ENCODE peak calls at places on chromosomes 11 and 22, in ten cellular contexts. J, B, O, K, M, Z, V, N, Q and S are unnamed samples.

GRCh38 chr11:9136731-9137130 is 45.3 kb upstream of the SCUBE2 start:
- DNase-seq in J (no peak), B (no peak), O (no peak), K (no peak), M (no peak), Z (no peak), V (no peak), N (no peak), Q (no peak), S (no peak)

GRCh38 chr11:43825217-43825816 is 55.3 kb upstream of the ALKBH3 start:
- DNase-seq in J (no peak), B (no peak), O (no peak), K (no peak), M (peak), Z (no peak), V (peak), N (peak), Q (no peak), S (no peak)

GRCh38 chr11:8206251-8207079 is 37.6 kb upstream of the RIC3 start:
- DNase-seq in J (peak), B (no peak), O (no peak), K (no peak), M (no peak), Z (peak), V (no peak), N (no peak), Q (no peak), S (no peak)

GRCh38 chr11:110565690-110566336 is 136.1 kb downstream of the FDX1 start:
- DNase-seq in J (no peak), B (no peak), O (no peak), K (no peak), M (no peak), Z (no peak), V (no peak), N (no peak), Q (no peak), S (no peak)

GRCh38 chr22:49422668-49423067 is 405.0 kb downstream of the BRD1 start:
- DNase-seq in J (peak), B (no peak), O (no peak), K (no peak), M (no peak), Z (no peak), V (no peak), N (no peak), Q (no peak), S (no peak)

GRCh38 chr11:133479209-133479608 is 53.1 kb downstream of the OPCML start:
- DNase-seq in J (no peak), B (no peak), O (no peak), K (no peak), M (no peak), Z (no peak), V (no peak), N (no peak), Q (no peak), S (no peak)

GRCh38 chr11:26780686-26781085 is 58.8 kb upstream of the SLC5A12 start:
- DNase-seq in J (no peak), B (no peak), O (peak), K (peak), M (no peak), Z (no peak), V (peak), N (no peak), Q (no peak), S (no peak)

GRCh38 chr22:26673485-26673884 is 16.1 kb downstream of the MIAT start:
- DNase-seq in J (no peak), B (no peak), O (no peak), K (no peak), M (no peak), Z (no peak), V (peak), N (no peak), Q (no peak), S (no peak)

GRCh38 chr22:36277482-36278291 is 24.8 kb downstream of the APOL1 start:
- DNase-seq in J (peak), B (peak), O (no peak), K (no peak), M (peak), Z (peak), V (peak), N (peak), Q (peak), S (peak)

GRCh38 chr11:61744181-61744580 is 8.3 kb upstream of the MYRF start:
- DNase-seq in J (no peak), B (no peak), O (no peak), K (no peak), M (no peak), Z (no peak), V (no peak), N (no peak), Q (no peak), S (no peak)

GRCh38 chr11:56783448-56784041 is 35.0 kb upstream of the OR9G4 start:
- DNase-seq in J (no peak), B (no peak), O (peak), K (peak), M (peak), Z (no peak), V (peak), N (peak), Q (no peak), S (peak)

GRCh38 chr11:120385690-120386089 is 49.5 kb downstream of the ARHGEF12 start:
- DNase-seq in J (no peak), B (no peak), O (no peak), K (no peak), M (no peak), Z (no peak), V (no peak), N (no peak), Q (no peak), S (no peak)

GRCh38 chr11:90241414-90241813 is 18.6 kb upstream of the CHORDC1 start:
- DNase-seq in J (no peak), B (no peak), O (no peak), K (no peak), M (no peak), Z (no peak), V (no peak), N (no peak), Q (no peak), S (no peak)

GRCh38 chr11:64090811-64091516 is 55.2 kb downstream of the FLRT1 start:
- DNase-seq in J (no peak), B (no peak), O (no peak), K (no peak), M (no peak), Z (peak), V (peak), N (no peak), Q (no peak), S (no peak)

GRCh38 chr11:78379039-78379670 is 38.5 kb downstream of the GAB2 start:
- DNase-seq in J (no peak), B (no peak), O (no peak), K (no peak), M (no peak), Z (no peak), V (peak), N (no peak), Q (no peak), S (no peak)

GRCh38 chr11:17594686-17595192 is 47.7 kb downstream of the OTOG start:
- DNase-seq in J (peak), B (no peak), O (no peak), K (no peak), M (no peak), Z (no peak), V (no peak), N (no peak), Q (no peak), S (no peak)

GRCh38 chr11:85029964-85030363 is 597.2 kb downstream of the DLG2 start:
- DNase-seq in J (no peak), B (no peak), O (no peak), K (no peak), M (peak), Z (no peak), V (no peak), N (no peak), Q (no peak), S (no peak)

GRCh38 chr22:47111626-47112373 is 349.4 kb downstream of the TBC1D22A start:
- DNase-seq in J (no peak), B (peak), O (no peak), K (no peak), M (no peak), Z (no peak), V (no peak), N (no peak), Q (no peak), S (no peak)

GRCh38 chr22:50139843-50140415 is 30.6 kb upstream of the PANX2 start:
- DNase-seq in J (no peak), B (no peak), O (no peak), K (no peak), M (no peak), Z (no peak), V (no peak), N (no peak), Q (no peak), S (no peak)

GRCh38 chr11:8168485-8169257 is at the start of gene RIC3:
- DNase-seq in J (peak), B (peak), O (no peak), K (no peak), M (no peak), Z (peak), V (no peak), N (peak), Q (peak), S (no peak)

GRCh38 chr22:23380230-23380573 is 199.9 kb downstream of the IGLL1 start:
- DNase-seq in J (no peak), B (no peak), O (no peak), K (no peak), M (no peak), Z (no peak), V (no peak), N (no peak), Q (no peak), S (no peak)

GRCh38 chr11:49302360-49302759 is 94.0 kb upstream of the FOLH1 start:
- DNase-seq in J (no peak), B (no peak), O (no peak), K (no peak), M (no peak), Z (no peak), V (no peak), N (no peak), Q (no peak), S (no peak)

GRCh38 chr11:45022294-45023064 is 71.8 kb upstream of the TP53I11 start:
- DNase-seq in J (peak), B (no peak), O (no peak), K (no peak), M (peak), Z (no peak), V (peak), N (no peak), Q (no peak), S (no peak)

GRCh38 chr11:45879803-45880685 is 5.4 kb upstream of the MAPK8IP1 start:
- DNase-seq in J (peak), B (peak), O (no peak), K (no peak), M (peak), Z (no peak), V (peak), N (no peak), Q (no peak), S (no peak)

GRCh38 chr11:67118801-67119576 is at the start of gene KDM2A:
- DNase-seq in J (peak), B (peak), O (peak), K (peak), M (peak), Z (peak), V (peak), N (peak), Q (peak), S (peak)

GRCh38 chr11:1223346-1224108 is 661 bp downstream of the MUC5B start:
- DNase-seq in J (no peak), B (no peak), O (no peak), K (no peak), M (no peak), Z (no peak), V (no peak), N (no peak), Q (no peak), S (no peak)

GRCh38 chr22:45612940-45613339 is 58.7 kb upstream of the ATXN10 start:
- DNase-seq in J (no peak), B (no peak), O (no peak), K (no peak), M (no peak), Z (no peak), V (peak), N (no peak), Q (no peak), S (no peak)

GRCh38 chr22:43249789-43250188 is 62.9 kb upstream of the TTLL12 start:
- DNase-seq in J (no peak), B (no peak), O (no peak), K (no peak), M (no peak), Z (no peak), V (no peak), N (no peak), Q (no peak), S (no peak)

GRCh38 chr11:65766535-65766934 is 14.2 kb downstream of the AP5B1 start:
- DNase-seq in J (no peak), B (no peak), O (no peak), K (peak), M (peak), Z (no peak), V (peak), N (no peak), Q (no peak), S (no peak)